ENCODE peak calls at places on chromosome 2, in seven cellular contexts. K is posterior cingulate gyrus, T is psoas muscle, J is breast epithelium, F is iPS-NIHi11, W is upper lobe of right lung, X is T-helper 1 cell. M is an unnamed sample.

GRCh38 chr2:230234845-230235244 is 9.3 kb downstream of the SP140 start:
- DNase-seq in K (no peak), T (no peak), J (no peak), F (no peak), W (no peak), X (no peak), M (no peak)

GRCh38 chr2:73830871-73831401 is 2.2 kb downstream of the STAMBP start:
- DNase-seq in K (no peak), T (no peak), J (no peak), F (no peak), W (no peak), X (no peak), M (no peak)

GRCh38 chr2:222375798-222376197 is 48.5 kb upstream of the SGPP2 start:
- DNase-seq in K (no peak), T (no peak), J (no peak), F (no peak), W (no peak), X (no peak), M (no peak)

GRCh38 chr2:118459425-118459824 is 371.2 kb downstream of the INSIG2 start:
- DNase-seq in K (no peak), T (no peak), J (no peak), F (no peak), W (no peak), X (no peak), M (no peak)

GRCh38 chr2:216665240-216665639 is 30.1 kb downstream of the IGFBP5 start:
- DNase-seq in K (no peak), T (no peak), J (peak; percentile 77), F (peak; percentile 57), W (no peak), X (no peak), M (no peak)

GRCh38 chr2:209191139-209191538 is 232.7 kb upstream of the MAP2 start:
- DNase-seq in K (no peak), T (no peak), J (no peak), F (no peak), W (no peak), X (no peak), M (no peak)

GRCh38 chr2:204441316-204441715 is 104.0 kb upstream of the PARD3B start:
- DNase-seq in K (no peak), T (no peak), J (no peak), F (no peak), W (no peak), X (no peak), M (no peak)

GRCh38 chr2:240215676-240216051 is 75.2 kb upstream of the OTOS start:
- DNase-seq in K (peak; percentile 4), T (no peak), J (peak; percentile 24), F (no peak), W (no peak), X (no peak), M (no peak)

GRCh38 chr2:46198164-46198883 is 98.9 kb upstream of the EPAS1 start:
- DNase-seq in K (no peak), T (no peak), J (no peak), F (no peak), W (no peak), X (no peak), M (no peak)

GRCh38 chr2:207632575-207633492 is 7.6 kb upstream of the METTL21A start:
- DNase-seq in K (no peak), T (no peak), J (no peak), F (peak; percentile 33), W (no peak), X (no peak), M (no peak)

GRCh38 chr2:183242937-183243336 is 118.7 kb downstream of the NUP35 start:
- DNase-seq in K (no peak), T (no peak), J (no peak), F (no peak), W (no peak), X (no peak), M (no peak)

GRCh38 chr2:128304715-128305554 is 13.7 kb downstream of the HS6ST1 start:
- DNase-seq in K (no peak), T (peak; percentile 87), J (peak; percentile 90), F (peak; percentile 78), W (peak; percentile 74), X (no peak), M (no peak)

GRCh38 chr2:158729873-158730620 is 65.1 kb upstream of the DAPL1 start:
- DNase-seq in K (peak; percentile 61), T (no peak), J (no peak), F (no peak), W (no peak), X (no peak), M (peak; percentile 43)

GRCh38 chr2:231513746-231514224 is 16.5 kb downstream of the NMUR1 start:
- DNase-seq in K (no peak), T (no peak), J (no peak), F (no peak), W (no peak), X (no peak), M (no peak)

GRCh38 chr2:164014068-164014577 is 278.3 kb upstream of the FIGN start:
- DNase-seq in K (peak; percentile 60), T (no peak), J (no peak), F (peak; percentile 11), W (no peak), X (no peak), M (peak; percentile 14)

GRCh38 chr2:98170076-98170475 is 83.1 kb downstream of the VWA3B start:
- DNase-seq in K (no peak), T (no peak), J (no peak), F (no peak), W (no peak), X (no peak), M (no peak)

GRCh38 chr2:235073938-235074337 is 122.1 kb downstream of the SH3BP4 start:
- DNase-seq in K (no peak), T (no peak), J (no peak), F (no peak), W (no peak), X (no peak), M (no peak)

GRCh38 chr2:181585732-181586131 is 71.2 kb downstream of the CERKL start:
- DNase-seq in K (no peak), T (no peak), J (no peak), F (no peak), W (no peak), X (no peak), M (no peak)

M was measured in caudate nucleus.